ENCODE peak calls at places on chromosome 14, in six cellular contexts. One of them, this sample, is unnamed.

GRCh38 chr14:24613241-24613640 is 3.8 kb upstream of the GZMH start:
- DNase-seq in activated CD8-positive, alpha-beta T cell treated with anti-CD3 and anti-CD28 coated beads, Interleukin-2, amount 10 ng/mL, durations not matched to agents 7 days and 5 days: no peak
- DNase-seq in activated naive CD4-positive, alpha-beta T cell treated with Interleukin-2 at 50 U/mL for 16 hours: no peak
- DNase-seq in renal cortical epithelial cell: no peak
- DNase-seq in HFFc6: no peak
- DNase-seq in stimulated activated naive CD8-positive, alpha-beta T cell treated with anti-CD3 and anti-CD28 coated beads, Interleukin-15, amount 100 ng/mL, for 72 hours: no peak
- DNase-seq in this sample: no peak

GRCh38 chr14:65926935-65927700 is 514.6 kb downstream of the FUT8 start:
- DNase-seq in activated naive CD4-positive, alpha-beta T cell treated with Interleukin-2 at 50 U/mL for 16 hours: no peak
- DNase-seq in HFFc6: no peak
- DNase-seq in activated CD8-positive, alpha-beta T cell treated with anti-CD3 and anti-CD28 coated beads, Interleukin-2, amount 10 ng/mL, durations not matched to agents 7 days and 5 days: peak
- DNase-seq in renal cortical epithelial cell: no peak
- DNase-seq in stimulated activated naive CD8-positive, alpha-beta T cell treated with anti-CD3 and anti-CD28 coated beads, Interleukin-15, amount 100 ng/mL, for 72 hours: no peak
- DNase-seq in this sample: no peak

GRCh38 chr14:77284066-77284855 is 13.3 kb upstream of the NGB start:
- DNase-seq in activated naive CD4-positive, alpha-beta T cell treated with Interleukin-2 at 50 U/mL for 16 hours: no peak
- DNase-seq in HFFc6: no peak
- DNase-seq in activated CD8-positive, alpha-beta T cell treated with anti-CD3 and anti-CD28 coated beads, Interleukin-2, amount 10 ng/mL, durations not matched to agents 7 days and 5 days: no peak
- DNase-seq in stimulated activated naive CD8-positive, alpha-beta T cell treated with anti-CD3 and anti-CD28 coated beads, Interleukin-15, amount 100 ng/mL, for 72 hours: no peak
- DNase-seq in renal cortical epithelial cell: no peak
- DNase-seq in this sample: peak

GRCh38 chr14:80427101-80427500 is 215.8 kb upstream of the DIO2 start:
- DNase-seq in activated CD8-positive, alpha-beta T cell treated with anti-CD3 and anti-CD28 coated beads, Interleukin-2, amount 10 ng/mL, durations not matched to agents 7 days and 5 days: no peak
- DNase-seq in renal cortical epithelial cell: no peak
- DNase-seq in HFFc6: no peak
- DNase-seq in stimulated activated naive CD8-positive, alpha-beta T cell treated with anti-CD3 and anti-CD28 coated beads, Interleukin-15, amount 100 ng/mL, for 72 hours: no peak
- DNase-seq in activated naive CD4-positive, alpha-beta T cell treated with Interleukin-2 at 50 U/mL for 16 hours: no peak
- DNase-seq in this sample: no peak

GRCh38 chr14:94382684-94383663 is 5.4 kb downstream of the SERPINA1 start:
- DNase-seq in renal cortical epithelial cell: no peak
- DNase-seq in activated CD8-positive, alpha-beta T cell treated with anti-CD3 and anti-CD28 coated beads, Interleukin-2, amount 10 ng/mL, durations not matched to agents 7 days and 5 days: no peak
- DNase-seq in activated naive CD4-positive, alpha-beta T cell treated with Interleukin-2 at 50 U/mL for 16 hours: no peak
- DNase-seq in HFFc6: no peak
- DNase-seq in stimulated activated naive CD8-positive, alpha-beta T cell treated with anti-CD3 and anti-CD28 coated beads, Interleukin-15, amount 100 ng/mL, for 72 hours: no peak
- DNase-seq in this sample: no peak

GRCh38 chr14:83133986-83134664 is 1600.5 kb upstream of the SEL1L start:
- DNase-seq in HFFc6: no peak
- DNase-seq in stimulated activated naive CD8-positive, alpha-beta T cell treated with anti-CD3 and anti-CD28 coated beads, Interleukin-15, amount 100 ng/mL, for 72 hours: no peak
- DNase-seq in renal cortical epithelial cell: peak
- DNase-seq in activated CD8-positive, alpha-beta T cell treated with anti-CD3 and anti-CD28 coated beads, Interleukin-2, amount 10 ng/mL, durations not matched to agents 7 days and 5 days: no peak
- DNase-seq in activated naive CD4-positive, alpha-beta T cell treated with Interleukin-2 at 50 U/mL for 16 hours: no peak
- DNase-seq in this sample: no peak

GRCh38 chr14:103533137-103533998 is 4.4 kb downstream of the TRMT61A start:
- DNase-seq in activated CD8-positive, alpha-beta T cell treated with anti-CD3 and anti-CD28 coated beads, Interleukin-2, amount 10 ng/mL, durations not matched to agents 7 days and 5 days: no peak
- DNase-seq in renal cortical epithelial cell: no peak
- DNase-seq in activated naive CD4-positive, alpha-beta T cell treated with Interleukin-2 at 50 U/mL for 16 hours: no peak
- DNase-seq in stimulated activated naive CD8-positive, alpha-beta T cell treated with anti-CD3 and anti-CD28 coated beads, Interleukin-15, amount 100 ng/mL, for 72 hours: no peak
- DNase-seq in HFFc6: no peak
- DNase-seq in this sample: peak

GRCh38 chr14:68247281-68247680 is 427.7 kb downstream of the RAD51B start:
- DNase-seq in activated CD8-positive, alpha-beta T cell treated with anti-CD3 and anti-CD28 coated beads, Interleukin-2, amount 10 ng/mL, durations not matched to agents 7 days and 5 days: no peak
- DNase-seq in renal cortical epithelial cell: no peak
- DNase-seq in stimulated activated naive CD8-positive, alpha-beta T cell treated with anti-CD3 and anti-CD28 coated beads, Interleukin-15, amount 100 ng/mL, for 72 hours: no peak
- DNase-seq in activated naive CD4-positive, alpha-beta T cell treated with Interleukin-2 at 50 U/mL for 16 hours: no peak
- DNase-seq in HFFc6: no peak
- DNase-seq in this sample: no peak

GRCh38 chr14:51668870-51669269 is 17.2 kb downstream of the FRMD6 start:
- DNase-seq in activated naive CD4-positive, alpha-beta T cell treated with Interleukin-2 at 50 U/mL for 16 hours: no peak
- DNase-seq in renal cortical epithelial cell: no peak
- DNase-seq in stimulated activated naive CD8-positive, alpha-beta T cell treated with anti-CD3 and anti-CD28 coated beads, Interleukin-15, amount 100 ng/mL, for 72 hours: no peak
- DNase-seq in HFFc6: no peak
- DNase-seq in activated CD8-positive, alpha-beta T cell treated with anti-CD3 and anti-CD28 coated beads, Interleukin-2, amount 10 ng/mL, durations not matched to agents 7 days and 5 days: no peak
- DNase-seq in this sample: no peak

GRCh38 chr14:68512088-68512487 is 280.8 kb downstream of the ZFP36L1 start:
- DNase-seq in renal cortical epithelial cell: no peak
- DNase-seq in HFFc6: no peak
- DNase-seq in activated naive CD4-positive, alpha-beta T cell treated with Interleukin-2 at 50 U/mL for 16 hours: no peak
- DNase-seq in stimulated activated naive CD8-positive, alpha-beta T cell treated with anti-CD3 and anti-CD28 coated beads, Interleukin-15, amount 100 ng/mL, for 72 hours: no peak
- DNase-seq in activated CD8-positive, alpha-beta T cell treated with anti-CD3 and anti-CD28 coated beads, Interleukin-2, amount 10 ng/mL, durations not matched to agents 7 days and 5 days: no peak
- DNase-seq in this sample: no peak

GRCh38 chr14:71311061-71311460 is 403.8 kb downstream of the PCNX1 start:
- DNase-seq in renal cortical epithelial cell: no peak
- DNase-seq in activated CD8-positive, alpha-beta T cell treated with anti-CD3 and anti-CD28 coated beads, Interleukin-2, amount 10 ng/mL, durations not matched to agents 7 days and 5 days: no peak
- DNase-seq in stimulated activated naive CD8-positive, alpha-beta T cell treated with anti-CD3 and anti-CD28 coated beads, Interleukin-15, amount 100 ng/mL, for 72 hours: no peak
- DNase-seq in activated naive CD4-positive, alpha-beta T cell treated with Interleukin-2 at 50 U/mL for 16 hours: no peak
- DNase-seq in HFFc6: no peak
- DNase-seq in this sample: no peak

GRCh38 chr14:55979096-55979495 is 139.1 kb upstream of the PELI2 start:
- DNase-seq in activated naive CD4-positive, alpha-beta T cell treated with Interleukin-2 at 50 U/mL for 16 hours: no peak
- DNase-seq in activated CD8-positive, alpha-beta T cell treated with anti-CD3 and anti-CD28 coated beads, Interleukin-2, amount 10 ng/mL, durations not matched to agents 7 days and 5 days: no peak
- DNase-seq in HFFc6: no peak
- DNase-seq in stimulated activated naive CD8-positive, alpha-beta T cell treated with anti-CD3 and anti-CD28 coated beads, Interleukin-15, amount 100 ng/mL, for 72 hours: no peak
- DNase-seq in renal cortical epithelial cell: no peak
- DNase-seq in this sample: no peak

GRCh38 chr14:73457050-73457934 is 1.1 kb downstream of the NUMB start:
- DNase-seq in HFFc6: peak
- DNase-seq in renal cortical epithelial cell: no peak
- DNase-seq in stimulated activated naive CD8-positive, alpha-beta T cell treated with anti-CD3 and anti-CD28 coated beads, Interleukin-15, amount 100 ng/mL, for 72 hours: peak
- DNase-seq in activated naive CD4-positive, alpha-beta T cell treated with Interleukin-2 at 50 U/mL for 16 hours: peak
- DNase-seq in activated CD8-positive, alpha-beta T cell treated with anti-CD3 and anti-CD28 coated beads, Interleukin-2, amount 10 ng/mL, durations not matched to agents 7 days and 5 days: peak
- DNase-seq in this sample: peak

GRCh38 chr14:83342590-83342989 is 1808.9 kb upstream of the SEL1L start:
- DNase-seq in activated naive CD4-positive, alpha-beta T cell treated with Interleukin-2 at 50 U/mL for 16 hours: no peak
- DNase-seq in activated CD8-positive, alpha-beta T cell treated with anti-CD3 and anti-CD28 coated beads, Interleukin-2, amount 10 ng/mL, durations not matched to agents 7 days and 5 days: no peak
- DNase-seq in HFFc6: no peak
- DNase-seq in stimulated activated naive CD8-positive, alpha-beta T cell treated with anti-CD3 and anti-CD28 coated beads, Interleukin-15, amount 100 ng/mL, for 72 hours: no peak
- DNase-seq in renal cortical epithelial cell: no peak
- DNase-seq in this sample: peak

GRCh38 chr14:23535943-23536342 is 15.6 kb downstream of the ZFHX2 start:
- DNase-seq in activated CD8-positive, alpha-beta T cell treated with anti-CD3 and anti-CD28 coated beads, Interleukin-2, amount 10 ng/mL, durations not matched to agents 7 days and 5 days: no peak
- DNase-seq in HFFc6: no peak
- DNase-seq in stimulated activated naive CD8-positive, alpha-beta T cell treated with anti-CD3 and anti-CD28 coated beads, Interleukin-15, amount 100 ng/mL, for 72 hours: no peak
- DNase-seq in activated naive CD4-positive, alpha-beta T cell treated with Interleukin-2 at 50 U/mL for 16 hours: no peak
- DNase-seq in renal cortical epithelial cell: no peak
- DNase-seq in this sample: no peak

GRCh38 chr14:23915559-23915958 is 38.0 kb upstream of the DHRS4 start:
- DNase-seq in activated CD8-positive, alpha-beta T cell treated with anti-CD3 and anti-CD28 coated beads, Interleukin-2, amount 10 ng/mL, durations not matched to agents 7 days and 5 days: no peak
- DNase-seq in stimulated activated naive CD8-positive, alpha-beta T cell treated with anti-CD3 and anti-CD28 coated beads, Interleukin-15, amount 100 ng/mL, for 72 hours: no peak
- DNase-seq in activated naive CD4-positive, alpha-beta T cell treated with Interleukin-2 at 50 U/mL for 16 hours: no peak
- DNase-seq in HFFc6: no peak
- DNase-seq in renal cortical epithelial cell: no peak
- DNase-seq in this sample: no peak

GRCh38 chr14:68824517-68825347 is 31.9 kb upstream of the ZFP36L1 start:
- DNase-seq in activated CD8-positive, alpha-beta T cell treated with anti-CD3 and anti-CD28 coated beads, Interleukin-2, amount 10 ng/mL, durations not matched to agents 7 days and 5 days: no peak
- DNase-seq in stimulated activated naive CD8-positive, alpha-beta T cell treated with anti-CD3 and anti-CD28 coated beads, Interleukin-15, amount 100 ng/mL, for 72 hours: no peak
- DNase-seq in renal cortical epithelial cell: peak
- DNase-seq in activated naive CD4-positive, alpha-beta T cell treated with Interleukin-2 at 50 U/mL for 16 hours: peak
- DNase-seq in HFFc6: peak
- DNase-seq in this sample: peak

GRCh38 chr14:60634153-60634552 is 15.1 kb downstream of the SIX1 start:
- DNase-seq in stimulated activated naive CD8-positive, alpha-beta T cell treated with anti-CD3 and anti-CD28 coated beads, Interleukin-15, amount 100 ng/mL, for 72 hours: no peak
- DNase-seq in activated naive CD4-positive, alpha-beta T cell treated with Interleukin-2 at 50 U/mL for 16 hours: no peak
- DNase-seq in activated CD8-positive, alpha-beta T cell treated with anti-CD3 and anti-CD28 coated beads, Interleukin-2, amount 10 ng/mL, durations not matched to agents 7 days and 5 days: no peak
- DNase-seq in HFFc6: no peak
- DNase-seq in renal cortical epithelial cell: no peak
- DNase-seq in this sample: no peak

GRCh38 chr14:79467837-79468236 is 743.5 kb downstream of the DIO2 start:
- DNase-seq in renal cortical epithelial cell: no peak
- DNase-seq in activated naive CD4-positive, alpha-beta T cell treated with Interleukin-2 at 50 U/mL for 16 hours: no peak
- DNase-seq in stimulated activated naive CD8-positive, alpha-beta T cell treated with anti-CD3 and anti-CD28 coated beads, Interleukin-15, amount 100 ng/mL, for 72 hours: no peak
- DNase-seq in activated CD8-positive, alpha-beta T cell treated with anti-CD3 and anti-CD28 coated beads, Interleukin-2, amount 10 ng/mL, durations not matched to agents 7 days and 5 days: no peak
- DNase-seq in HFFc6: no peak
- DNase-seq in this sample: no peak

GRCh38 chr14:100679707-100680438 is 46.8 kb upstream of the DLK1 start:
- DNase-seq in renal cortical epithelial cell: peak
- DNase-seq in HFFc6: peak
- DNase-seq in activated naive CD4-positive, alpha-beta T cell treated with Interleukin-2 at 50 U/mL for 16 hours: no peak
- DNase-seq in activated CD8-positive, alpha-beta T cell treated with anti-CD3 and anti-CD28 coated beads, Interleukin-2, amount 10 ng/mL, durations not matched to agents 7 days and 5 days: no peak
- DNase-seq in stimulated activated naive CD8-positive, alpha-beta T cell treated with anti-CD3 and anti-CD28 coated beads, Interleukin-15, amount 100 ng/mL, for 72 hours: no peak
- DNase-seq in this sample: no peak

GRCh38 chr14:59484611-59485174 is 376 bp downstream of the JKAMP start:
- DNase-seq in activated naive CD4-positive, alpha-beta T cell treated with Interleukin-2 at 50 U/mL for 16 hours: no peak
- DNase-seq in stimulated activated naive CD8-positive, alpha-beta T cell treated with anti-CD3 and anti-CD28 coated beads, Interleukin-15, amount 100 ng/mL, for 72 hours: no peak
- DNase-seq in activated CD8-positive, alpha-beta T cell treated with anti-CD3 and anti-CD28 coated beads, Interleukin-2, amount 10 ng/mL, durations not matched to agents 7 days and 5 days: no peak
- DNase-seq in renal cortical epithelial cell: peak
- DNase-seq in HFFc6: peak
- DNase-seq in this sample: no peak

GRCh38 chr14:99716850-99717681 is 33.0 kb downstream of the CYP46A1 start:
- DNase-seq in HFFc6: no peak
- DNase-seq in stimulated activated naive CD8-positive, alpha-beta T cell treated with anti-CD3 and anti-CD28 coated beads, Interleukin-15, amount 100 ng/mL, for 72 hours: no peak
- DNase-seq in renal cortical epithelial cell: no peak
- DNase-seq in activated naive CD4-positive, alpha-beta T cell treated with Interleukin-2 at 50 U/mL for 16 hours: no peak
- DNase-seq in activated CD8-positive, alpha-beta T cell treated with anti-CD3 and anti-CD28 coated beads, Interleukin-2, amount 10 ng/mL, durations not matched to agents 7 days and 5 days: peak
- DNase-seq in this sample: no peak

GRCh38 chr14:92503756-92504491 is 9.7 kb upstream of the RIN3 start:
- DNase-seq in renal cortical epithelial cell: peak
- DNase-seq in stimulated activated naive CD8-positive, alpha-beta T cell treated with anti-CD3 and anti-CD28 coated beads, Interleukin-15, amount 100 ng/mL, for 72 hours: no peak
- DNase-seq in HFFc6: peak
- DNase-seq in activated CD8-positive, alpha-beta T cell treated with anti-CD3 and anti-CD28 coated beads, Interleukin-2, amount 10 ng/mL, durations not matched to agents 7 days and 5 days: no peak
- DNase-seq in activated naive CD4-positive, alpha-beta T cell treated with Interleukin-2 at 50 U/mL for 16 hours: no peak
- DNase-seq in this sample: no peak

GRCh38 chr14:87996276-87996592 is 3.3 kb upstream of the GALC start:
- DNase-seq in HFFc6: no peak
- DNase-seq in activated CD8-positive, alpha-beta T cell treated with anti-CD3 and anti-CD28 coated beads, Interleukin-2, amount 10 ng/mL, durations not matched to agents 7 days and 5 days: no peak
- DNase-seq in stimulated activated naive CD8-positive, alpha-beta T cell treated with anti-CD3 and anti-CD28 coated beads, Interleukin-15, amount 100 ng/mL, for 72 hours: no peak
- DNase-seq in renal cortical epithelial cell: no peak
- DNase-seq in activated naive CD4-positive, alpha-beta T cell treated with Interleukin-2 at 50 U/mL for 16 hours: no peak
- DNase-seq in this sample: no peak

GRCh38 chr14:68408680-68409079 is 384.2 kb downstream of the ZFP36L1 start:
- DNase-seq in activated CD8-positive, alpha-beta T cell treated with anti-CD3 and anti-CD28 coated beads, Interleukin-2, amount 10 ng/mL, durations not matched to agents 7 days and 5 days: peak
- DNase-seq in stimulated activated naive CD8-positive, alpha-beta T cell treated with anti-CD3 and anti-CD28 coated beads, Interleukin-15, amount 100 ng/mL, for 72 hours: peak
- DNase-seq in activated naive CD4-positive, alpha-beta T cell treated with Interleukin-2 at 50 U/mL for 16 hours: no peak
- DNase-seq in HFFc6: no peak
- DNase-seq in renal cortical epithelial cell: no peak
- DNase-seq in this sample: no peak

GRCh38 chr14:94571950-94572349 is 9.3 kb upstream of the SERPINA5 start:
- DNase-seq in activated CD8-positive, alpha-beta T cell treated with anti-CD3 and anti-CD28 coated beads, Interleukin-2, amount 10 ng/mL, durations not matched to agents 7 days and 5 days: no peak
- DNase-seq in HFFc6: no peak
- DNase-seq in activated naive CD4-positive, alpha-beta T cell treated with Interleukin-2 at 50 U/mL for 16 hours: no peak
- DNase-seq in renal cortical epithelial cell: peak
- DNase-seq in stimulated activated naive CD8-positive, alpha-beta T cell treated with anti-CD3 and anti-CD28 coated beads, Interleukin-15, amount 100 ng/mL, for 72 hours: no peak
- DNase-seq in this sample: peak

GRCh38 chr14:104281768-104282301 is 143.4 kb downstream of the KIF26A start:
- DNase-seq in renal cortical epithelial cell: no peak
- DNase-seq in stimulated activated naive CD8-positive, alpha-beta T cell treated with anti-CD3 and anti-CD28 coated beads, Interleukin-15, amount 100 ng/mL, for 72 hours: no peak
- DNase-seq in activated naive CD4-positive, alpha-beta T cell treated with Interleukin-2 at 50 U/mL for 16 hours: no peak
- DNase-seq in HFFc6: no peak
- DNase-seq in activated CD8-positive, alpha-beta T cell treated with anti-CD3 and anti-CD28 coated beads, Interleukin-2, amount 10 ng/mL, durations not matched to agents 7 days and 5 days: no peak
- DNase-seq in this sample: peak

GRCh38 chr14:64465856-64466554 is 706 bp downstream of the AKAP5 start:
- DNase-seq in stimulated activated naive CD8-positive, alpha-beta T cell treated with anti-CD3 and anti-CD28 coated beads, Interleukin-15, amount 100 ng/mL, for 72 hours: no peak
- DNase-seq in HFFc6: peak
- DNase-seq in activated CD8-positive, alpha-beta T cell treated with anti-CD3 and anti-CD28 coated beads, Interleukin-2, amount 10 ng/mL, durations not matched to agents 7 days and 5 days: no peak
- DNase-seq in renal cortical epithelial cell: peak
- DNase-seq in activated naive CD4-positive, alpha-beta T cell treated with Interleukin-2 at 50 U/mL for 16 hours: no peak
- DNase-seq in this sample: no peak

GRCh38 chr14:106631886-106632285 is 1105.5 kb downstream of the TMEM121 start:
- DNase-seq in renal cortical epithelial cell: no peak
- DNase-seq in activated CD8-positive, alpha-beta T cell treated with anti-CD3 and anti-CD28 coated beads, Interleukin-2, amount 10 ng/mL, durations not matched to agents 7 days and 5 days: no peak
- DNase-seq in activated naive CD4-positive, alpha-beta T cell treated with Interleukin-2 at 50 U/mL for 16 hours: no peak
- DNase-seq in stimulated activated naive CD8-positive, alpha-beta T cell treated with anti-CD3 and anti-CD28 coated beads, Interleukin-15, amount 100 ng/mL, for 72 hours: no peak
- DNase-seq in HFFc6: no peak
- DNase-seq in this sample: no peak

GRCh38 chr14:58712357-58712756 is 74.6 kb downstream of the DACT1 start:
- DNase-seq in HFFc6: no peak
- DNase-seq in stimulated activated naive CD8-positive, alpha-beta T cell treated with anti-CD3 and anti-CD28 coated beads, Interleukin-15, amount 100 ng/mL, for 72 hours: no peak
- DNase-seq in activated CD8-positive, alpha-beta T cell treated with anti-CD3 and anti-CD28 coated beads, Interleukin-2, amount 10 ng/mL, durations not matched to agents 7 days and 5 days: no peak
- DNase-seq in activated naive CD4-positive, alpha-beta T cell treated with Interleukin-2 at 50 U/mL for 16 hours: no peak
- DNase-seq in renal cortical epithelial cell: no peak
- DNase-seq in this sample: no peak

GRCh38 chr14:90193925-90194324 is 62.4 kb upstream of the PSMC1 start:
- DNase-seq in HFFc6: no peak
- DNase-seq in activated naive CD4-positive, alpha-beta T cell treated with Interleukin-2 at 50 U/mL for 16 hours: peak
- DNase-seq in stimulated activated naive CD8-positive, alpha-beta T cell treated with anti-CD3 and anti-CD28 coated beads, Interleukin-15, amount 100 ng/mL, for 72 hours: peak
- DNase-seq in renal cortical epithelial cell: no peak
- DNase-seq in activated CD8-positive, alpha-beta T cell treated with anti-CD3 and anti-CD28 coated beads, Interleukin-2, amount 10 ng/mL, durations not matched to agents 7 days and 5 days: no peak
- DNase-seq in this sample: no peak

GRCh38 chr14:103818870-103819269 is 28.5 kb downstream of the PPP1R13B start:
- DNase-seq in renal cortical epithelial cell: no peak
- DNase-seq in stimulated activated naive CD8-positive, alpha-beta T cell treated with anti-CD3 and anti-CD28 coated beads, Interleukin-15, amount 100 ng/mL, for 72 hours: no peak
- DNase-seq in activated naive CD4-positive, alpha-beta T cell treated with Interleukin-2 at 50 U/mL for 16 hours: no peak
- DNase-seq in activated CD8-positive, alpha-beta T cell treated with anti-CD3 and anti-CD28 coated beads, Interleukin-2, amount 10 ng/mL, durations not matched to agents 7 days and 5 days: no peak
- DNase-seq in HFFc6: no peak
- DNase-seq in this sample: no peak

GRCh38 chr14:94646481-94646880 is 34.3 kb downstream of the SERPINA3 start:
- DNase-seq in stimulated activated naive CD8-positive, alpha-beta T cell treated with anti-CD3 and anti-CD28 coated beads, Interleukin-15, amount 100 ng/mL, for 72 hours: no peak
- DNase-seq in activated naive CD4-positive, alpha-beta T cell treated with Interleukin-2 at 50 U/mL for 16 hours: no peak
- DNase-seq in activated CD8-positive, alpha-beta T cell treated with anti-CD3 and anti-CD28 coated beads, Interleukin-2, amount 10 ng/mL, durations not matched to agents 7 days and 5 days: no peak
- DNase-seq in renal cortical epithelial cell: peak
- DNase-seq in HFFc6: no peak
- DNase-seq in this sample: no peak

GRCh38 chr14:95679148-95679547 is 7.1 kb upstream of the TCL1B start:
- DNase-seq in HFFc6: no peak
- DNase-seq in renal cortical epithelial cell: no peak
- DNase-seq in activated CD8-positive, alpha-beta T cell treated with anti-CD3 and anti-CD28 coated beads, Interleukin-2, amount 10 ng/mL, durations not matched to agents 7 days and 5 days: no peak
- DNase-seq in activated naive CD4-positive, alpha-beta T cell treated with Interleukin-2 at 50 U/mL for 16 hours: no peak
- DNase-seq in stimulated activated naive CD8-positive, alpha-beta T cell treated with anti-CD3 and anti-CD28 coated beads, Interleukin-15, amount 100 ng/mL, for 72 hours: no peak
- DNase-seq in this sample: no peak

GRCh38 chr14:33791971-33792370 is 158.9 kb downstream of the EGLN3 start:
- DNase-seq in HFFc6: no peak
- DNase-seq in activated naive CD4-positive, alpha-beta T cell treated with Interleukin-2 at 50 U/mL for 16 hours: no peak
- DNase-seq in activated CD8-positive, alpha-beta T cell treated with anti-CD3 and anti-CD28 coated beads, Interleukin-2, amount 10 ng/mL, durations not matched to agents 7 days and 5 days: no peak
- DNase-seq in stimulated activated naive CD8-positive, alpha-beta T cell treated with anti-CD3 and anti-CD28 coated beads, Interleukin-15, amount 100 ng/mL, for 72 hours: no peak
- DNase-seq in renal cortical epithelial cell: peak
- DNase-seq in this sample: no peak

GRCh38 chr14:38209572-38210159 is 2.0 kb downstream of the SSTR1 start:
- DNase-seq in activated naive CD4-positive, alpha-beta T cell treated with Interleukin-2 at 50 U/mL for 16 hours: no peak
- DNase-seq in activated CD8-positive, alpha-beta T cell treated with anti-CD3 and anti-CD28 coated beads, Interleukin-2, amount 10 ng/mL, durations not matched to agents 7 days and 5 days: no peak
- DNase-seq in renal cortical epithelial cell: no peak
- DNase-seq in HFFc6: peak
- DNase-seq in stimulated activated naive CD8-positive, alpha-beta T cell treated with anti-CD3 and anti-CD28 coated beads, Interleukin-15, amount 100 ng/mL, for 72 hours: no peak
- DNase-seq in this sample: no peak

GRCh38 chr14:21268612-21269251 is 510 bp downstream of the HNRNPC start:
- DNase-seq in HFFc6: peak
- DNase-seq in stimulated activated naive CD8-positive, alpha-beta T cell treated with anti-CD3 and anti-CD28 coated beads, Interleukin-15, amount 100 ng/mL, for 72 hours: no peak
- DNase-seq in renal cortical epithelial cell: peak
- DNase-seq in activated naive CD4-positive, alpha-beta T cell treated with Interleukin-2 at 50 U/mL for 16 hours: peak
- DNase-seq in activated CD8-positive, alpha-beta T cell treated with anti-CD3 and anti-CD28 coated beads, Interleukin-2, amount 10 ng/mL, durations not matched to agents 7 days and 5 days: peak
- DNase-seq in this sample: no peak

GRCh38 chr14:95024380-95024779 is 132.9 kb downstream of the DICER1 start:
- DNase-seq in HFFc6: no peak
- DNase-seq in stimulated activated naive CD8-positive, alpha-beta T cell treated with anti-CD3 and anti-CD28 coated beads, Interleukin-15, amount 100 ng/mL, for 72 hours: no peak
- DNase-seq in activated CD8-positive, alpha-beta T cell treated with anti-CD3 and anti-CD28 coated beads, Interleukin-2, amount 10 ng/mL, durations not matched to agents 7 days and 5 days: peak
- DNase-seq in activated naive CD4-positive, alpha-beta T cell treated with Interleukin-2 at 50 U/mL for 16 hours: no peak
- DNase-seq in renal cortical epithelial cell: no peak
- DNase-seq in this sample: no peak